ENCODE peak calls at places on chromosomes 1 and 21, in seven cellular contexts. One of them, this sample, is unnamed.
A peak's percentile ranks its signal among the peaks of the same experiment; 100 is the strongest.

GRCh38 chr1:184118051-184118450 is 66.5 kb downstream of the TSEN15 start:
- DNase-seq in neuronal stem cell: no peak
- DNase-seq in H1: no peak
- DNase-seq in trophoblast cell: peak; percentile 17
- DNase-seq in IMR-90: peak; percentile 99
- DNase-seq in H9: no peak
- DNase-seq in mesenchymal stem cell: peak; percentile 97
- DNase-seq in this sample: peak; percentile 13

GRCh38 chr1:160428655-160429054 is 28.3 kb downstream of the VANGL2 start:
- DNase-seq in neuronal stem cell: no peak
- DNase-seq in IMR-90: peak; percentile 47
- DNase-seq in H1: no peak
- DNase-seq in H9: no peak
- DNase-seq in mesenchymal stem cell: peak; percentile 59
- DNase-seq in trophoblast cell: peak; percentile 15
- DNase-seq in this sample: peak; percentile 74

GRCh38 chr1:160258177-160258798 is 4.1 kb downstream of the DCAF8 start:
- DNase-seq in H1: no peak
- DNase-seq in IMR-90: no peak
- DNase-seq in neuronal stem cell: no peak
- DNase-seq in trophoblast cell: no peak
- DNase-seq in H9: no peak
- DNase-seq in mesenchymal stem cell: no peak
- DNase-seq in this sample: no peak

GRCh38 chr1:205576805-205577761 is 54.7 kb downstream of the ELK4 start:
- DNase-seq in H9: peak; percentile 27
- DNase-seq in IMR-90: no peak
- DNase-seq in neuronal stem cell: no peak
- DNase-seq in trophoblast cell: no peak
- DNase-seq in mesenchymal stem cell: no peak
- DNase-seq in H1: no peak
- DNase-seq in this sample: no peak

GRCh38 chr1:180251526-180252305 is 21.7 kb downstream of the LHX4 start:
- DNase-seq in H1: no peak
- DNase-seq in trophoblast cell: no peak
- DNase-seq in mesenchymal stem cell: no peak
- DNase-seq in IMR-90: no peak
- DNase-seq in neuronal stem cell: no peak
- DNase-seq in H9: no peak
- DNase-seq in this sample: no peak

GRCh38 chr1:201740609-201741231 is 88.2 kb upstream of the IPO9 start:
- DNase-seq in H1: no peak
- DNase-seq in IMR-90: no peak
- DNase-seq in neuronal stem cell: no peak
- DNase-seq in mesenchymal stem cell: no peak
- DNase-seq in H9: no peak
- DNase-seq in trophoblast cell: no peak
- DNase-seq in this sample: peak; percentile 54

GRCh38 chr1:18201997-18202719 is 94.6 kb downstream of the IGSF21 start:
- DNase-seq in H1: no peak
- DNase-seq in trophoblast cell: no peak
- DNase-seq in H9: no peak
- DNase-seq in mesenchymal stem cell: no peak
- DNase-seq in IMR-90: no peak
- DNase-seq in neuronal stem cell: no peak
- DNase-seq in this sample: no peak

GRCh38 chr1:190453550-190453949 is 24.1 kb downstream of the BRINP3 start:
- DNase-seq in trophoblast cell: no peak
- DNase-seq in H1: no peak
- DNase-seq in H9: no peak
- DNase-seq in neuronal stem cell: no peak
- DNase-seq in IMR-90: peak; percentile 5
- DNase-seq in mesenchymal stem cell: no peak
- DNase-seq in this sample: no peak

GRCh38 chr1:95006681-95007080 is 66.1 kb downstream of the ALG14 start:
- DNase-seq in trophoblast cell: no peak
- DNase-seq in IMR-90: peak; percentile 74
- DNase-seq in mesenchymal stem cell: no peak
- DNase-seq in neuronal stem cell: no peak
- DNase-seq in H1: no peak
- DNase-seq in H9: no peak
- DNase-seq in this sample: no peak

GRCh38 chr1:221773383-221773782 is 31.5 kb upstream of the DUSP10 start:
- DNase-seq in H9: no peak
- DNase-seq in trophoblast cell: no peak
- DNase-seq in neuronal stem cell: no peak
- DNase-seq in mesenchymal stem cell: no peak
- DNase-seq in H1: no peak
- DNase-seq in IMR-90: no peak
- DNase-seq in this sample: peak; percentile 71

GRCh38 chr1:114428083-114428754 is 82.8 kb downstream of the TRIM33 start:
- DNase-seq in mesenchymal stem cell: peak; percentile 37
- DNase-seq in IMR-90: peak; percentile 37
- DNase-seq in H9: no peak
- DNase-seq in neuronal stem cell: no peak
- DNase-seq in trophoblast cell: no peak
- DNase-seq in H1: no peak
- DNase-seq in this sample: peak; percentile 8

GRCh38 chr1:243420968-243421675 is 165.3 kb downstream of the SDCCAG8 start:
- DNase-seq in IMR-90: no peak
- DNase-seq in H1: no peak
- DNase-seq in H9: no peak
- DNase-seq in neuronal stem cell: no peak
- DNase-seq in trophoblast cell: no peak
- DNase-seq in mesenchymal stem cell: no peak
- DNase-seq in this sample: no peak

GRCh38 chr1:218553197-218553596 is 208.1 kb downstream of the TGFB2 start:
- DNase-seq in trophoblast cell: peak; percentile 29
- DNase-seq in H1: no peak
- DNase-seq in IMR-90: no peak
- DNase-seq in neuronal stem cell: no peak
- DNase-seq in mesenchymal stem cell: no peak
- DNase-seq in H9: no peak
- DNase-seq in this sample: no peak

GRCh38 chr1:10508511-10508951 is 33.8 kb downstream of the PEX14 start:
- DNase-seq in neuronal stem cell: peak; percentile 60
- DNase-seq in H1: no peak
- DNase-seq in mesenchymal stem cell: peak; percentile 82
- DNase-seq in trophoblast cell: peak; percentile 24
- DNase-seq in H9: peak; percentile 69
- DNase-seq in IMR-90: peak; percentile 57
- DNase-seq in this sample: peak; percentile 93

GRCh38 chr1:27972141-27972540 is 12.4 kb downstream of the XKR8 start:
- DNase-seq in neuronal stem cell: no peak
- DNase-seq in H1: no peak
- DNase-seq in mesenchymal stem cell: no peak
- DNase-seq in trophoblast cell: no peak
- DNase-seq in IMR-90: no peak
- DNase-seq in H9: no peak
- DNase-seq in this sample: no peak

GRCh38 chr1:1757422-1758058 is 20.7 kb downstream of the NADK start:
- DNase-seq in H9: no peak
- DNase-seq in neuronal stem cell: no peak
- DNase-seq in IMR-90: no peak
- DNase-seq in mesenchymal stem cell: no peak
- DNase-seq in H1: no peak
- DNase-seq in trophoblast cell: no peak
- DNase-seq in this sample: no peak

GRCh38 chr1:109906160-109906838 is 4.3 kb upstream of the CSF1 start:
- DNase-seq in mesenchymal stem cell: no peak
- DNase-seq in IMR-90: no peak
- DNase-seq in H9: no peak
- DNase-seq in trophoblast cell: no peak
- DNase-seq in H1: no peak
- DNase-seq in neuronal stem cell: no peak
- DNase-seq in this sample: no peak

GRCh38 chr21:35428489-35428888 is 379.4 kb upstream of the RUNX1 start:
- DNase-seq in mesenchymal stem cell: peak; percentile 47
- DNase-seq in H9: no peak
- DNase-seq in H1: no peak
- DNase-seq in neuronal stem cell: no peak
- DNase-seq in IMR-90: no peak
- DNase-seq in trophoblast cell: no peak
- DNase-seq in this sample: peak; percentile 94

GRCh38 chr1:231806623-231807470 is 180.3 kb downstream of the DISC1 start:
- DNase-seq in trophoblast cell: peak; percentile 62
- DNase-seq in neuronal stem cell: peak; percentile 40
- DNase-seq in H9: peak; percentile 89
- DNase-seq in IMR-90: peak; percentile 8
- DNase-seq in H1: peak; percentile 53
- DNase-seq in mesenchymal stem cell: no peak
- DNase-seq in this sample: peak; percentile 89

GRCh38 chr1:78104322-78104721 is 58.6 kb downstream of the GIPC2 start:
- DNase-seq in trophoblast cell: no peak
- DNase-seq in H1: no peak
- DNase-seq in neuronal stem cell: no peak
- DNase-seq in H9: no peak
- DNase-seq in IMR-90: peak; percentile 81
- DNase-seq in mesenchymal stem cell: no peak
- DNase-seq in this sample: no peak

GRCh38 chr1:23108918-23109533 is 59.6 kb downstream of the LUZP1 start:
- DNase-seq in IMR-90: no peak
- DNase-seq in neuronal stem cell: no peak
- DNase-seq in mesenchymal stem cell: no peak
- DNase-seq in H1: no peak
- DNase-seq in trophoblast cell: peak; percentile 57
- DNase-seq in H9: no peak
- DNase-seq in this sample: peak; percentile 67

DNA sequence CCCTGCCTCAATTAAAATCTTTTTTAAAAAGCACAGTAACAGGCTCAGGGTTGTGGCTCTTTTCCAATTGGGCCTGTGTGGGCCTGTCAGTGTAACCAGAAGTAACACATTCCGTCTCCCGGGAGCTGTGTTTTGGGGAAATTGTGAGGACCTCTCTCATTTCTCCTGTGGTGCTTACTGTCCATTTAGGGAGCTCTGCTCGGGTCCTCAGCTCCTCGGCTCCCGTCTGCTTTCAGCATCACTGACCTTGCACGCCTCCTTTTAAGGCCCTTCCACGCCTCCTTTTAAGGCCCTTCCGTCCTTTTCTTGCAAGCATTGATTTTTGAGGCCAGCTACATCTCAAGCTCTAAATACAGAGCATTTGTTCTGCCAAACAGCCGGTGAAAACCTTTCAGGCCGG is 9.7 kb downstream of the CA6 start:
- DNase-seq in H9: no peak
- DNase-seq in mesenchymal stem cell: no peak
- DNase-seq in IMR-90: no peak
- DNase-seq in H1: no peak
- DNase-seq in neuronal stem cell: no peak
- DNase-seq in trophoblast cell: no peak
- DNase-seq in this sample: no peak
- H3K18ac ChIP-seq in H9: no peak overlapping the region
- H3K18ac ChIP-seq in mesenchymal stem cell: no peak overlapping the region
- H3K18ac ChIP-seq in IMR-90: no peak overlapping the region
- H3K18ac ChIP-seq in H1: no peak overlapping the region
- H3K18ac ChIP-seq in neuronal stem cell: no peak overlapping the region
- H3K18ac ChIP-seq in trophoblast cell: no peak overlapping the region
- H3K18ac ChIP-seq in this sample: no peak overlapping the region

DNA sequence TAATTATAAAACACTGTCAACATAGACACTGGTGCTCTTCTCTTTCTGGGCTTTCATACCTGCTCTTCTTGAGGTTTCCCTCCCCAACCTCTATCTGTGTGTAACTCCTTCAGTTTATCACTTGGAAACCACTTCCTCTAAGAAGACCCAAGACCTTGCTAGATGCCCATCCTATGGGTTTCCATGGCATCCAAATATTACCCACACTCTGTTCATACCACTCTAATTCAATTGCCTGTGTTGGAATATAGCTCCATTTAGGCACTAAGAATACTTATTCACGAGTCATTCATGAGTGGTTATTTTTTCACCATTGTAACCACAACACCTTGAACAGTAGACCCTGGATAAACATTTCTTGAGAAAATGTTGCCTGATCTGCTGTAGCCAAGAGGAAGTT is 231.1 kb upstream of the SGIP1 start:
- DNase-seq in IMR-90: peak; percentile 49
- DNase-seq in H9: no peak
- DNase-seq in H1: no peak
- DNase-seq in mesenchymal stem cell: no peak
- DNase-seq in neuronal stem cell: no peak
- DNase-seq in trophoblast cell: no peak
- DNase-seq in this sample: no peak
- H3K79me1 ChIP-seq in IMR-90: no peaks in the 10 kb centered on the region
- H3K79me1 ChIP-seq in H9: no peaks in the 10 kb centered on the region
- H3K79me1 ChIP-seq in H1: no peaks in the 10 kb centered on the region
- H3K79me1 ChIP-seq in mesenchymal stem cell: no peaks in the 10 kb centered on the region
- H3K79me1 ChIP-seq in neuronal stem cell: no peaks in the 10 kb centered on the region
- H3K79me1 ChIP-seq in trophoblast cell: no peaks in the 10 kb centered on the region
- H3K79me1 ChIP-seq in this sample: no peaks in the 10 kb centered on the region

DNA sequence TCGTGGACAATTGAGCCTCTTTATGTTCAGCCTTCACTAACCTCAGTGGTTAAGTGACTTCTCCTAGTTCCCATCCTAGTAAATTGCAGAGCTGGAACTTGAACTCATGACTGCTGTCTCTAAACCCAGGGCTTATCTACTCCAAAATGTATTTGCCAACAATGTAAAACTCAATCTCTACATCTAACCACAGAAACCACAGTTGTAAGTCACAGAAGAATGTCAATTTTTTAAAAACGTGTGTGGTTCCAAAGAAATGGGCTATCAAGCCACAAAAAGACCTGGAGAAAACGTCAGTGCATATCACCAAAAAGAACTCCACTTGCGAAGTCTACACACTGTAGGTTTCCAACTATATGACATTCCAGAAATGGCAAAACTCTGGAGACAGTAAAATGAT is 172.6 kb upstream of the HMCN1 start:
- DNase-seq in H9: no peak
- DNase-seq in mesenchymal stem cell: peak; percentile 42
- DNase-seq in trophoblast cell: no peak
- DNase-seq in H1: no peak
- DNase-seq in IMR-90: peak; percentile 33
- DNase-seq in neuronal stem cell: no peak
- DNase-seq in this sample: no peak
- H3K4me1 ChIP-seq in H9: no peaks in the 10 kb centered on the region
- H3K4me1 ChIP-seq in mesenchymal stem cell: peaks cover 4% of the 10 kb centered on the region
- H3K4me1 ChIP-seq in trophoblast cell: peaks cover 16% of the 10 kb centered on the region
- H3K4me1 ChIP-seq in H1: no peaks in the 10 kb centered on the region
- H3K4me1 ChIP-seq in IMR-90: peaks cover 7% of the 10 kb centered on the region
- H3K4me1 ChIP-seq in neuronal stem cell: no peaks in the 10 kb centered on the region
- H3K4me1 ChIP-seq in this sample: no peaks in the 10 kb centered on the region

DNA sequence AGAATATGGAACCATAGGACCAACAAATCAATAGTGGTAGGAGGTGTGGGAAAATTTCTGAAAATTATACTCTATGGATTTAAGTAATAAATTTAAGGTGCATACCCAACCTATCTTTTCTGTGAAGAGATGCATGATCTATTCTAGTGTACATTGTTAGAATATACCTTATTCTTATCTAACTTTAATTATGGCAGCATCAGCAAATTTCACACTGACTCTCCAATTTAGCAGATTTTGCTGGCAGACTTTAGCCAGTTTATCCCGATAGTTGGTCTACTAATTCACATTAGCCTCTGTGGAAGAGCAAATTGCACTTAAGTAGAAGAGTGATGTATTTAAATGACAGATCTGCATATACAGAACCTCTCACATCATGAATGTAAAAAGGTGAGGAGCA is 400.0 kb downstream of the PLA2G4A start:
- DNase-seq in mesenchymal stem cell: no peak
- DNase-seq in H1: no peak
- DNase-seq in trophoblast cell: no peak
- DNase-seq in neuronal stem cell: no peak
- DNase-seq in IMR-90: no peak
- DNase-seq in H9: no peak
- DNase-seq in this sample: no peak
- H3K18ac ChIP-seq in mesenchymal stem cell: no peak overlapping the region
- H3K18ac ChIP-seq in H1: no peak overlapping the region
- H3K18ac ChIP-seq in trophoblast cell: no peak overlapping the region
- H3K18ac ChIP-seq in neuronal stem cell: no peak overlapping the region
- H3K18ac ChIP-seq in IMR-90: no peak overlapping the region
- H3K18ac ChIP-seq in H9: no peak overlapping the region
- H3K18ac ChIP-seq in this sample: no peak overlapping the region

GRCh38 chr1:167512262-167512661 is 6.1 kb downstream of the CD247 start:
- DNase-seq in mesenchymal stem cell: no peak
- DNase-seq in trophoblast cell: no peak
- DNase-seq in neuronal stem cell: no peak
- DNase-seq in H1: no peak
- DNase-seq in IMR-90: no peak
- DNase-seq in H9: no peak
- DNase-seq in this sample: no peak
- H3K79me1 ChIP-seq in mesenchymal stem cell: no peaks in the 10 kb centered on the region
- H3K79me1 ChIP-seq in trophoblast cell: no peaks in the 10 kb centered on the region
- H3K79me1 ChIP-seq in neuronal stem cell: no peaks in the 10 kb centered on the region
- H3K79me1 ChIP-seq in H1: no peaks in the 10 kb centered on the region
- H3K79me1 ChIP-seq in IMR-90: no peaks in the 10 kb centered on the region
- H3K79me1 ChIP-seq in H9: no peaks in the 10 kb centered on the region
- H3K79me1 ChIP-seq in this sample: no peaks in the 10 kb centered on the region